ENCODE peak calls at places on chromosomes 12 and 14, in eight cellular contexts. G is NCI-H1417, F is ELF-1, P is A549, C is T-helper 1 cell, B is Calu3, W is uterus, O is PC-9. Q is an unnamed sample.

GRCh38 chr12:65501935-65502334 is 223.5 kb downstream of the MSRB3 start:
- DNase-seq in G (no peak), F (no peak), P (no peak), C (no peak), B (no peak), W (no peak), O (no peak), Q (no peak)

GRCh38 chr14:101049511-101049910 is 146.0 kb upstream of the RTL1 start:
- DNase-seq in G (no peak), F (no peak), P (no peak), C (no peak), B (no peak), W (no peak), O (no peak), Q (no peak)

GRCh38 chr12:66956300-66956699 is 277.4 kb upstream of the GRIP1 start:
- DNase-seq in G (no peak), F (no peak), P (no peak), C (no peak), B (no peak), W (no peak), O (no peak), Q (no peak)

GRCh38 chr14:100867631-100868315 is 35.7 kb downstream of the RTL1 start:
- DNase-seq in G (no peak), F (no peak), P (no peak), C (no peak), B (no peak), W (no peak), O (no peak), Q (no peak)

GRCh38 chr14:35398095-35398584 is 6.4 kb downstream of the NFKBIA start:
- DNase-seq in G (no peak), F (no peak), P (no peak), C (no peak), B (no peak), W (peak; percentile 29), O (no peak), Q (no peak)

GRCh38 chr14:90820958-90821357 is 4.7 kb upstream of the TTC7B start:
- DNase-seq in G (peak; percentile 26), F (no peak), P (no peak), C (peak; percentile 41), B (peak; percentile 12), W (no peak), O (no peak), Q (peak; percentile 20)

GRCh38 chr12:2795291-2796186 is 769 bp downstream of the FKBP4 start:
- DNase-seq in G (peak; percentile 82), F (peak; percentile 65), P (peak; percentile 55), C (peak; percentile 76), B (peak; percentile 83), W (peak; percentile 76), O (no peak), Q (peak; percentile 35)

GRCh38 chr12:10184261-10184843 is 5.5 kb downstream of the TMEM52B start:
- DNase-seq in G (no peak), F (no peak), P (no peak), C (no peak), B (no peak), W (no peak), O (no peak), Q (no peak)

GRCh38 chr14:60628892-60629291 is 20.4 kb downstream of the SIX1 start:
- DNase-seq in G (no peak), F (no peak), P (no peak), C (no peak), B (no peak), W (no peak), O (no peak), Q (no peak)